ENCODE peak calls at places on chromosomes 1 and 21, in ten cellular contexts. One of them, this sample, is unnamed.

GRCh38 chr1:160904783-160905616 is 20.0 kb upstream of the ITLN1 start:
- DNase-seq in NCI-H774: no peak
- DNase-seq in left ventricle myocardium inferior: no peak
- DNase-seq in skeletal muscle cell: no peak
- DNase-seq in activated naive CD8-positive, alpha-beta T cell treated with anti-CD3 and anti-CD28 coated beads, Interleukin-2, amount 50 U/mL, for 24 hours: no peak
- DNase-seq in adipocyte: no peak
- DNase-seq in thyroid gland: peak; percentile 63
- DNase-seq in NCI-H345: no peak
- DNase-seq in stimulated activated CD8-positive, alpha-beta memory T cell treated with anti-CD3 and anti-CD28 coated beads, Interleukin-2, amount 100 ng/mL, for 1 hour: no peak
- DNase-seq in RPMI8226: no peak
- DNase-seq in this sample: no peak

GRCh38 chr1:152018537-152018936 is 18.3 kb downstream of the S100A11 start:
- DNase-seq in NCI-H774: no peak
- DNase-seq in left ventricle myocardium inferior: no peak
- DNase-seq in skeletal muscle cell: no peak
- DNase-seq in activated naive CD8-positive, alpha-beta T cell treated with anti-CD3 and anti-CD28 coated beads, Interleukin-2, amount 50 U/mL, for 24 hours: peak; percentile 42
- DNase-seq in adipocyte: peak; percentile 39
- DNase-seq in thyroid gland: peak; percentile 45
- DNase-seq in NCI-H345: no peak
- DNase-seq in stimulated activated CD8-positive, alpha-beta memory T cell treated with anti-CD3 and anti-CD28 coated beads, Interleukin-2, amount 100 ng/mL, for 1 hour: no peak
- DNase-seq in RPMI8226: peak; percentile 53
- DNase-seq in this sample: no peak

GRCh38 chr21:44757731-44758130 is 43.9 kb downstream of the UBE2G2 start:
- DNase-seq in NCI-H774: no peak
- DNase-seq in left ventricle myocardium inferior: no peak
- DNase-seq in skeletal muscle cell: no peak
- DNase-seq in activated naive CD8-positive, alpha-beta T cell treated with anti-CD3 and anti-CD28 coated beads, Interleukin-2, amount 50 U/mL, for 24 hours: no peak
- DNase-seq in adipocyte: no peak
- DNase-seq in thyroid gland: no peak
- DNase-seq in NCI-H345: no peak
- DNase-seq in stimulated activated CD8-positive, alpha-beta memory T cell treated with anti-CD3 and anti-CD28 coated beads, Interleukin-2, amount 100 ng/mL, for 1 hour: no peak
- DNase-seq in RPMI8226: no peak
- DNase-seq in this sample: no peak

GRCh38 chr1:45304311-45305081 is 22.2 kb upstream of the HPDL start:
- DNase-seq in NCI-H774: no peak
- DNase-seq in left ventricle myocardium inferior: no peak
- DNase-seq in skeletal muscle cell: no peak
- DNase-seq in activated naive CD8-positive, alpha-beta T cell treated with anti-CD3 and anti-CD28 coated beads, Interleukin-2, amount 50 U/mL, for 24 hours: peak; percentile 17
- DNase-seq in adipocyte: no peak
- DNase-seq in thyroid gland: peak; percentile 64
- DNase-seq in NCI-H345: no peak
- DNase-seq in stimulated activated CD8-positive, alpha-beta memory T cell treated with anti-CD3 and anti-CD28 coated beads, Interleukin-2, amount 100 ng/mL, for 1 hour: no peak
- DNase-seq in RPMI8226: peak; percentile 95
- DNase-seq in this sample: no peak

GRCh38 chr1:53132176-53132575 is 10.3 kb downstream of the SLC1A7 start:
- DNase-seq in NCI-H774: no peak
- DNase-seq in left ventricle myocardium inferior: no peak
- DNase-seq in skeletal muscle cell: no peak
- DNase-seq in activated naive CD8-positive, alpha-beta T cell treated with anti-CD3 and anti-CD28 coated beads, Interleukin-2, amount 50 U/mL, for 24 hours: no peak
- DNase-seq in adipocyte: no peak
- DNase-seq in thyroid gland: no peak
- DNase-seq in NCI-H345: no peak
- DNase-seq in stimulated activated CD8-positive, alpha-beta memory T cell treated with anti-CD3 and anti-CD28 coated beads, Interleukin-2, amount 100 ng/mL, for 1 hour: no peak
- DNase-seq in RPMI8226: no peak
- DNase-seq in this sample: no peak

GRCh38 chr1:73749996-73750395 is 448.0 kb downstream of the LRRIQ3 start:
- DNase-seq in NCI-H774: no peak
- DNase-seq in left ventricle myocardium inferior: no peak
- DNase-seq in skeletal muscle cell: no peak
- DNase-seq in activated naive CD8-positive, alpha-beta T cell treated with anti-CD3 and anti-CD28 coated beads, Interleukin-2, amount 50 U/mL, for 24 hours: no peak
- DNase-seq in adipocyte: no peak
- DNase-seq in thyroid gland: no peak
- DNase-seq in NCI-H345: no peak
- DNase-seq in stimulated activated CD8-positive, alpha-beta memory T cell treated with anti-CD3 and anti-CD28 coated beads, Interleukin-2, amount 100 ng/mL, for 1 hour: no peak
- DNase-seq in RPMI8226: no peak
- DNase-seq in this sample: no peak

GRCh38 chr1:177505905-177506590 is 335.3 kb downstream of the BRINP2 start:
- DNase-seq in NCI-H774: no peak
- DNase-seq in left ventricle myocardium inferior: no peak
- DNase-seq in skeletal muscle cell: no peak
- DNase-seq in activated naive CD8-positive, alpha-beta T cell treated with anti-CD3 and anti-CD28 coated beads, Interleukin-2, amount 50 U/mL, for 24 hours: no peak
- DNase-seq in adipocyte: no peak
- DNase-seq in thyroid gland: no peak
- DNase-seq in NCI-H345: no peak
- DNase-seq in stimulated activated CD8-positive, alpha-beta memory T cell treated with anti-CD3 and anti-CD28 coated beads, Interleukin-2, amount 100 ng/mL, for 1 hour: no peak
- DNase-seq in RPMI8226: no peak
- DNase-seq in this sample: no peak

GRCh38 chr1:50237081-50237480 is 128.4 kb downstream of the ELAVL4 start:
- DNase-seq in NCI-H774: no peak
- DNase-seq in left ventricle myocardium inferior: no peak
- DNase-seq in skeletal muscle cell: no peak
- DNase-seq in activated naive CD8-positive, alpha-beta T cell treated with anti-CD3 and anti-CD28 coated beads, Interleukin-2, amount 50 U/mL, for 24 hours: no peak
- DNase-seq in adipocyte: no peak
- DNase-seq in thyroid gland: peak; percentile 97
- DNase-seq in NCI-H345: peak; percentile 83
- DNase-seq in stimulated activated CD8-positive, alpha-beta memory T cell treated with anti-CD3 and anti-CD28 coated beads, Interleukin-2, amount 100 ng/mL, for 1 hour: no peak
- DNase-seq in RPMI8226: no peak
- DNase-seq in this sample: no peak

GRCh38 chr1:15950763-15951295 is 25.1 kb downstream of the ZBTB17 start:
- DNase-seq in NCI-H774: no peak
- DNase-seq in left ventricle myocardium inferior: no peak
- DNase-seq in skeletal muscle cell: no peak
- DNase-seq in activated naive CD8-positive, alpha-beta T cell treated with anti-CD3 and anti-CD28 coated beads, Interleukin-2, amount 50 U/mL, for 24 hours: peak; percentile 88
- DNase-seq in adipocyte: peak; percentile 76
- DNase-seq in thyroid gland: no peak
- DNase-seq in NCI-H345: no peak
- DNase-seq in stimulated activated CD8-positive, alpha-beta memory T cell treated with anti-CD3 and anti-CD28 coated beads, Interleukin-2, amount 100 ng/mL, for 1 hour: peak; percentile 52
- DNase-seq in RPMI8226: no peak
- DNase-seq in this sample: no peak